ENCODE peak calls at places on chromosomes 13 and 19, in four cellular contexts. One of them, this sample, is unnamed. For H3K9me3, the result is how much of the 10 kb centered on the place peaks cover.

GRCh38 chr19:12555456-12555930 is 4.2 kb upstream of the ZNF564 start:
- DNase-seq in PC-3: no peak
- DNase-seq in A549: no peak
- DNase-seq in body of pancreas: no peak
- DNase-seq in this sample: no peak

GRCh38 chr19:33905937-33906577 is 109.4 kb downstream of the KCTD15 start:
- DNase-seq in PC-3: peak
- DNase-seq in A549: peak
- DNase-seq in body of pancreas: peak
- DNase-seq in this sample: peak

GRCh38 chr19:39539165-39539518 is 819 bp downstream of the EID2 start:
- DNase-seq in PC-3: peak
- DNase-seq in A549: peak
- DNase-seq in body of pancreas: no peak
- DNase-seq in this sample: no peak

GRCh38 chr13:111519490-111520170 is 199.2 kb downstream of the TEX29 start:
- DNase-seq in PC-3: no peak
- DNase-seq in A549: no peak
- DNase-seq in body of pancreas: no peak
- DNase-seq in this sample: peak

GRCh38 chr19:3374369-3375112 is 8.2 kb downstream of the NFIC start:
- DNase-seq in PC-3: no peak
- DNase-seq in A549: no peak
- DNase-seq in body of pancreas: peak
- DNase-seq in this sample: no peak

GRCh38 chr13:93262729-93263128 is 36.1 kb downstream of the GPC6 start:
- DNase-seq in PC-3: peak
- DNase-seq in A549: no peak
- DNase-seq in body of pancreas: no peak
- DNase-seq in this sample: no peak

GRCh38 chr19:29904017-29904416 is 38.0 kb upstream of the URI1 start:
- DNase-seq in PC-3: no peak
- DNase-seq in A549: no peak
- DNase-seq in body of pancreas: no peak
- DNase-seq in this sample: no peak

GRCh38 chr13:37775871-37776270 is 93.7 kb downstream of the TRPC4 start:
- DNase-seq in PC-3: no peak
- DNase-seq in A549: no peak
- DNase-seq in body of pancreas: no peak
- DNase-seq in this sample: no peak

GRCh38 chr13:23427342-23428182 is 5.9 kb downstream of the SACS start:
- DNase-seq in PC-3: peak
- DNase-seq in A549: peak
- DNase-seq in body of pancreas: peak
- DNase-seq in this sample: peak

GRCh38 chr13:21823949-21824348 is 153.1 kb downstream of the FGF9 start:
- DNase-seq in PC-3: no peak
- DNase-seq in A549: no peak
- DNase-seq in body of pancreas: no peak
- DNase-seq in this sample: no peak

GRCh38 chr13:73697166-73697565 is 437.0 kb downstream of the KLF12 start:
- DNase-seq in PC-3: no peak
- DNase-seq in A549: no peak
- DNase-seq in body of pancreas: no peak
- DNase-seq in this sample: no peak

GRCh38 chr19:10604460-10604980 is 17.4 kb upstream of the AP1M2 start:
- DNase-seq in PC-3: peak
- DNase-seq in A549: no peak
- DNase-seq in body of pancreas: no peak
- DNase-seq in this sample: no peak

GRCh38 chr13:94595006-94595942 is 678 bp downstream of the TGDS start:
- DNase-seq in PC-3: peak
- DNase-seq in A549: peak
- DNase-seq in body of pancreas: peak
- DNase-seq in this sample: no peak

GRCh38 chr19:8117991-8118390 is 31.4 kb downstream of the FBN3 start:
- DNase-seq in PC-3: no peak
- DNase-seq in A549: no peak
- DNase-seq in body of pancreas: no peak
- DNase-seq in this sample: no peak

GRCh38 chr13:111429064-111429558 is 108.7 kb downstream of the TEX29 start:
- DNase-seq in PC-3: peak
- DNase-seq in A549: peak
- DNase-seq in body of pancreas: peak
- DNase-seq in this sample: no peak

GRCh38 chr19:38781058-38781457 is 7.7 kb upstream of the LGALS7 start:
- DNase-seq in PC-3: no peak
- DNase-seq in A549: no peak
- DNase-seq in body of pancreas: no peak
- DNase-seq in this sample: no peak

GRCh38 chr13:113971471-113972231 is 2.2 kb downstream of the C13orf46 start:
- DNase-seq in PC-3: no peak
- DNase-seq in A549: no peak
- DNase-seq in body of pancreas: no peak
- DNase-seq in this sample: no peak

GRCh38 chr19:34313188-34313587 is 51.8 kb upstream of the GPI start:
- DNase-seq in PC-3: peak
- DNase-seq in A549: no peak
- DNase-seq in body of pancreas: no peak
- DNase-seq in this sample: no peak

GRCh38 chr13:99133848-99134247 is 66.8 kb upstream of the UBAC2 start:
- DNase-seq in PC-3: no peak
- DNase-seq in A549: no peak
- DNase-seq in body of pancreas: no peak
- DNase-seq in this sample: no peak

GRCh38 chr19:45542234-45542668 is 35.0 kb downstream of the VASP start:
- DNase-seq in PC-3: peak
- DNase-seq in A549: no peak
- DNase-seq in body of pancreas: no peak
- DNase-seq in this sample: no peak

GRCh38 chr13:100128373-100128772 is 39.5 kb downstream of the PCCA start:
- DNase-seq in PC-3: no peak
- DNase-seq in A549: peak
- DNase-seq in body of pancreas: no peak
- DNase-seq in this sample: no peak

GRCh38 chr19:41407271-41407670 is 9.7 kb downstream of the BCKDHA start:
- DNase-seq in PC-3: no peak
- DNase-seq in A549: no peak
- DNase-seq in body of pancreas: no peak
- DNase-seq in this sample: no peak

GRCh38 chr13:73984949-73985691 is 149.1 kb downstream of the KLF12 start:
- DNase-seq in PC-3: no peak
- DNase-seq in A549: no peak
- DNase-seq in body of pancreas: no peak
- DNase-seq in this sample: no peak

GRCh38 chr13:112244495-112245177 is 131.5 kb upstream of the SPACA7 start:
- DNase-seq in PC-3: no peak
- DNase-seq in A549: no peak
- DNase-seq in body of pancreas: no peak
- DNase-seq in this sample: no peak

GRCh38 chr19:46299695-46300094 is 2.9 kb downstream of the HIF3A start:
- DNase-seq in PC-3: no peak
- DNase-seq in A549: no peak
- DNase-seq in body of pancreas: no peak
- DNase-seq in this sample: no peak

GRCh38 chr13:38844581-38844980 is 146.1 kb downstream of the STOML3 start:
- DNase-seq in PC-3: no peak
- DNase-seq in A549: no peak
- DNase-seq in body of pancreas: no peak
- DNase-seq in this sample: no peak

GRCh38 chr19:46412034-46412982 is 1.1 kb downstream of the CCDC8 start:
- DNase-seq in PC-3: no peak
- DNase-seq in A549: no peak
- DNase-seq in body of pancreas: no peak
- DNase-seq in this sample: no peak

GRCh38 chr13:20141238-20142018 is 19.4 kb downstream of the GJA3 start:
- DNase-seq in PC-3: no peak
- DNase-seq in A549: no peak
- DNase-seq in body of pancreas: no peak
- DNase-seq in this sample: no peak

GRCh38 chr19:8324186-8325050 is 3.1 kb downstream of the RPS28 start:
- DNase-seq in PC-3: peak
- DNase-seq in A549: no peak
- DNase-seq in body of pancreas: no peak
- DNase-seq in this sample: no peak

GRCh38 chr19:45152504-45153338 is 8.1 kb downstream of the NKPD1 start:
- DNase-seq in PC-3: no peak
- DNase-seq in A549: no peak
- DNase-seq in body of pancreas: peak
- DNase-seq in this sample: no peak

GRCh38 chr13:34357435-34358232 is 539.7 kb downstream of the RFC3 start:
- DNase-seq in PC-3: peak
- DNase-seq in A549: no peak
- DNase-seq in body of pancreas: no peak
- DNase-seq in this sample: no peak

GRCh38 chr19:44623626-44624025 is 10.3 kb downstream of the IGSF23 start:
- DNase-seq in PC-3: no peak
- DNase-seq in A549: no peak
- DNase-seq in body of pancreas: no peak
- DNase-seq in this sample: no peak

GRCh38 chr13:42883142-42883541 is 101.8 kb downstream of the FAM216B start:
- DNase-seq in PC-3: no peak
- DNase-seq in A549: no peak
- DNase-seq in body of pancreas: no peak
- DNase-seq in this sample: no peak

GRCh38 chr19:9323919-9324583 is at the start of gene ZNF559:
- DNase-seq in PC-3: peak
- DNase-seq in A549: peak
- DNase-seq in body of pancreas: peak
- DNase-seq in this sample: peak

GRCh38 chr19:9324584-9324962 is 594 bp downstream of the ZNF559 start:
- DNase-seq in PC-3: no peak
- DNase-seq in A549: no peak
- DNase-seq in body of pancreas: no peak
- DNase-seq in this sample: no peak

DNA sequence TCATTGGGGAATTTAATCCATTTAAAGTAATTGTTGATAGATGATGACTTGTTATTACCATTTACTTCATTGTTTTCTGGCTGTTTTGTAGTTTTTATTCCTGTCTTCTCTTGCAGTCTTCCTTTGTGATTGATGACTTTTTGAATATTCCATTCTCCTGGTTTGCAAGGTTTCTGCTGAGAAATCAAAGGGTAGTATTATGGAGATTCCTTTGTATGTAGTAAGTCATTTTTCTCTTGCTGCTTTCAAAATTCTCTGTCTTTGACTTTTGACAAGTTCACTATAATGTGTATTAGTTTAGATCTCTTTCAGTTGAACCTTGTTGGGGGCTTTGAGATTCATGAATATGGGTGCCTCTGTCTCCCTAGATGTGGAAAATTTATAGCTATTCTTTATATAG is 6.0 kb downstream of the ZNF559 start:
- DNase-seq in PC-3: no peak
- DNase-seq in A549: no peak
- DNase-seq in body of pancreas: no peak
- DNase-seq in this sample: no peak
- H3K9me3 ChIP-seq in PC-3: half or more
- H3K9me3 ChIP-seq in A549: half or more
- H3K9me3 ChIP-seq in body of pancreas: half or more
- H3K9me3 ChIP-seq in this sample: half or more

DNA sequence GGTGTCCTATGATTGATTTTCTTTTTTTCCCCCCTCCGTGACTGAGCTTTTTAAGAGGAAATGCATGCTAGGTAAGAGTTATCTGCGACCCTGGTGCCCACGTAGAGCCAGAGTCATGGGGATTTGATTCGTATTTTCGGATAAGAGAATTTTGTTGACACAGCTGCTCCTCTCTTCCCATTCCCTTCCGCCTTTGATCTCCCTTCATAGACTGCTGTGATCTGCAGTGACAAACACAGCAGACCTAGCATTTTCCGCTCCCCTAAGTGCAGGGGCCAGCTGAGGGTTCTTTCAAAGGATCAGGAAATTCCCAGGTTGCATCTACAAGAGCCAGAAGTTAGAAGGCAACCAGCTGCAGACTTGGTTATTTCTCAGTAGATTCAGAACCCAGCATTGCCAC is 70.5 kb downstream of the ZNF568 start:
- DNase-seq in PC-3: no peak
- DNase-seq in A549: no peak
- DNase-seq in body of pancreas: no peak
- DNase-seq in this sample: no peak
- H3K9me3 ChIP-seq in PC-3: under half
- H3K9me3 ChIP-seq in A549: half or more
- H3K9me3 ChIP-seq in body of pancreas: under half
- H3K9me3 ChIP-seq in this sample: under half

GRCh38 chr19:56617531-56617930 is 22.4 kb downstream of the ZNF71 start:
- DNase-seq in PC-3: no peak
- DNase-seq in A549: no peak
- DNase-seq in body of pancreas: no peak
- DNase-seq in this sample: no peak
- H3K9me3 ChIP-seq in PC-3: half or more
- H3K9me3 ChIP-seq in A549: half or more
- H3K9me3 ChIP-seq in body of pancreas: under half
- H3K9me3 ChIP-seq in this sample: half or more

GRCh38 chr19:13729859-13730258 is 34.5 kb upstream of the MRI1 start:
- DNase-seq in PC-3: peak
- DNase-seq in A549: no peak
- DNase-seq in body of pancreas: no peak
- DNase-seq in this sample: no peak

GRCh38 chr19:13727798-13728197 is 36.5 kb upstream of the MRI1 start:
- DNase-seq in PC-3: no peak
- DNase-seq in A549: no peak
- DNase-seq in body of pancreas: no peak
- DNase-seq in this sample: no peak

GRCh38 chr19:13732337-13732736 is 32.0 kb upstream of the MRI1 start:
- DNase-seq in PC-3: no peak
- DNase-seq in A549: no peak
- DNase-seq in body of pancreas: no peak
- DNase-seq in this sample: no peak

GRCh38 chr19:13734751-13735150 is 29.6 kb upstream of the MRI1 start:
- DNase-seq in PC-3: peak
- DNase-seq in A549: no peak
- DNase-seq in body of pancreas: no peak
- DNase-seq in this sample: no peak

DNA sequence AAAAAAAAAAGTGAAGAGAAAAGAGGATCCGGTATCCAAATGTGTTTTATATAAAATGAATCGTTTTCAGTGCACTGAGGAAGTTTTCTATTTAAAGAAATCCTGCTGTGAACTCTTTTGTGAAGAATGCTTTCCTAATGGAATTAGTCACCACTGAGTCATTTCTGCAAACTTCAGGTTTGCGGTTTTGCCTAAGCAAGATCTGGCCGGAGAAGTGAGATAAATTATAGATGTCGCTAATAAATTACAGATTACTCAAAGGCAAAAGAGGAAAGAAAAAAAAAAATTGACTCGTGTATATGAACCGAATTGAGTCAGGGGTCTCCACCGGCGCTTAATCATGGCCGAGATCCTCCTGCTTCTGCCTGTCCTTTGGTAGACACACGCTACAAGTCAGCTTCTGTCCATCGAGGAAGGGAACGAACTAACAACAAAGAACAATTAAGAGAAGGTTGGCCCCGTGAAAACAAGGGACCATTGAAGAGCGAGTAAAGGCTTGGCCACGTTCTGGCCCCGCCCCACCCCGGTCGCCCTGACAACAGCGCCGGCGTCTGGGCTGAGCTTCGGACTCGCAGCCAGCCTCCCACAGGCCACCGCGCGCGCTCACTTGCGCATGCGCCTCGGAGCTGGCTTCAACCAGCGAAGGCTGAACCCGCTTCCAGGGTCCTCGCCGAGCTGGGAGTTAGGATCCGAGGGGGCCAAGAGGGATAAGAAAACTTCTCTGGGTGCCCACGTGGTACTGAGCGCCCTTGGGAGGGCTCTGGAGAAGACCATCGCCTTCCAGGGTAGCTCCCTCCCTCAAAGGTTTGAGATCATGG is 33.0 kb upstream of the MRI1 start:
- DNase-seq in PC-3: peak
- DNase-seq in A549: peak
- DNase-seq in body of pancreas: peak
- DNase-seq in this sample: peak
- H3K9me3 ChIP-seq in PC-3: under half
- H3K9me3 ChIP-seq in A549: under half
- H3K9me3 ChIP-seq in body of pancreas: under half
- H3K9me3 ChIP-seq in this sample: under half

This sample was measured in breast epithelium.